ENCODE peak calls at places on chromosomes 2 and 18, in five cellular contexts. One of them, this sample, is unnamed.

GRCh38 chr2:196823750-196824149 is 14.6 kb upstream of the C2orf66 start:
- DNase-seq in H9: no peak
- DNase-seq in neuronal stem cell: no peak
- DNase-seq in mesenchymal stem cell: peak; percentile 83
- DNase-seq in IMR-90: peak; percentile 86
- DNase-seq in this sample: peak; percentile 61

GRCh38 chr2:59149271-59149670 is 908.1 kb upstream of the FANCL start:
- DNase-seq in neuronal stem cell: no peak
- DNase-seq in IMR-90: no peak
- DNase-seq in H9: no peak
- DNase-seq in mesenchymal stem cell: no peak
- DNase-seq in this sample: no peak

GRCh38 chr2:112866128-112866835 is 29.7 kb upstream of the IL1B start:
- DNase-seq in IMR-90: no peak
- DNase-seq in neuronal stem cell: no peak
- DNase-seq in H9: no peak
- DNase-seq in mesenchymal stem cell: no peak
- DNase-seq in this sample: no peak

GRCh38 chr2:10230499-10230898 is 72.2 kb upstream of the HPCAL1 start:
- DNase-seq in mesenchymal stem cell: no peak
- DNase-seq in H9: no peak
- DNase-seq in IMR-90: no peak
- DNase-seq in neuronal stem cell: no peak
- DNase-seq in this sample: no peak

GRCh38 chr2:234171666-234172065 is 121.2 kb downstream of the SPP2 start:
- DNase-seq in mesenchymal stem cell: no peak
- DNase-seq in neuronal stem cell: no peak
- DNase-seq in H9: no peak
- DNase-seq in IMR-90: no peak
- DNase-seq in this sample: no peak

GRCh38 chr2:46540496-46541342 is 61.4 kb downstream of the TMEM247 start:
- DNase-seq in IMR-90: peak; percentile 86
- DNase-seq in mesenchymal stem cell: peak; percentile 89
- DNase-seq in neuronal stem cell: no peak
- DNase-seq in H9: no peak
- DNase-seq in this sample: no peak

GRCh38 chr2:19682493-19682892 is 219.3 kb downstream of the TTC32 start:
- DNase-seq in neuronal stem cell: no peak
- DNase-seq in IMR-90: peak; percentile 31
- DNase-seq in mesenchymal stem cell: no peak
- DNase-seq in H9: no peak
- DNase-seq in this sample: no peak

GRCh38 chr2:127100261-127101047 is 6.5 kb downstream of the BIN1 start:
- DNase-seq in IMR-90: peak; percentile 19
- DNase-seq in mesenchymal stem cell: no peak
- DNase-seq in H9: no peak
- DNase-seq in neuronal stem cell: no peak
- DNase-seq in this sample: peak; percentile 73

GRCh38 chr2:47300081-47300480 is 102.9 kb upstream of the MSH2 start:
- DNase-seq in H9: no peak
- DNase-seq in IMR-90: no peak
- DNase-seq in neuronal stem cell: no peak
- DNase-seq in mesenchymal stem cell: peak; percentile 41
- DNase-seq in this sample: no peak

GRCh38 chr2:232876071-232876977 is 6.3 kb downstream of the SNORC start:
- DNase-seq in neuronal stem cell: peak; percentile 24
- DNase-seq in IMR-90: no peak
- DNase-seq in H9: no peak
- DNase-seq in mesenchymal stem cell: no peak
- DNase-seq in this sample: peak; percentile 21

GRCh38 chr2:229642371-229642770 is 72.0 kb downstream of the DNER start:
- DNase-seq in neuronal stem cell: no peak
- DNase-seq in IMR-90: no peak
- DNase-seq in H9: no peak
- DNase-seq in mesenchymal stem cell: no peak
- DNase-seq in this sample: peak; percentile 13

GRCh38 chr18:77807650-77808049 is 558.0 kb downstream of the GALR1 start:
- DNase-seq in H9: no peak
- DNase-seq in IMR-90: no peak
- DNase-seq in neuronal stem cell: no peak
- DNase-seq in mesenchymal stem cell: no peak
- DNase-seq in this sample: no peak

GRCh38 chr2:86078801-86079545 is 26.7 kb downstream of the POLR1A start:
- DNase-seq in mesenchymal stem cell: peak; percentile 75
- DNase-seq in H9: no peak
- DNase-seq in neuronal stem cell: no peak
- DNase-seq in IMR-90: peak; percentile 47
- DNase-seq in this sample: no peak

GRCh38 chr18:52903858-52904257 is 563.9 kb downstream of the DCC start:
- DNase-seq in IMR-90: no peak
- DNase-seq in neuronal stem cell: peak; percentile 45
- DNase-seq in H9: peak; percentile 43
- DNase-seq in mesenchymal stem cell: no peak
- DNase-seq in this sample: peak; percentile 39

GRCh38 chr2:197176457-197176964 is 134.1 kb downstream of the ANKRD44 start:
- DNase-seq in mesenchymal stem cell: no peak
- DNase-seq in H9: no peak
- DNase-seq in IMR-90: no peak
- DNase-seq in neuronal stem cell: no peak
- DNase-seq in this sample: no peak

GRCh38 chr2:180979086-180979934 is 1.1 kb upstream of the UBE2E3 start:
- DNase-seq in mesenchymal stem cell: peak; percentile 79
- DNase-seq in H9: no peak
- DNase-seq in IMR-90: peak; percentile 76
- DNase-seq in neuronal stem cell: peak; percentile 21
- DNase-seq in this sample: peak; percentile 51

GRCh38 chr2:215847718-215848117 is 165.6 kb downstream of the MREG start:
- DNase-seq in mesenchymal stem cell: peak; percentile 90
- DNase-seq in neuronal stem cell: no peak
- DNase-seq in H9: no peak
- DNase-seq in IMR-90: peak; percentile 21
- DNase-seq in this sample: no peak

GRCh38 chr2:202423139-202423538 is 47.0 kb downstream of the BMPR2 start:
- DNase-seq in neuronal stem cell: no peak
- DNase-seq in mesenchymal stem cell: no peak
- DNase-seq in IMR-90: no peak
- DNase-seq in H9: no peak
- DNase-seq in this sample: no peak

GRCh38 chr18:48787523-48788151 is 163.1 kb downstream of the SMAD7 start:
- DNase-seq in neuronal stem cell: no peak
- DNase-seq in H9: no peak
- DNase-seq in IMR-90: peak; percentile 23
- DNase-seq in mesenchymal stem cell: peak; percentile 45
- DNase-seq in this sample: peak; percentile 53

GRCh38 chr2:63716146-63716545 is 125.5 kb upstream of the UGP2 start:
- DNase-seq in neuronal stem cell: no peak
- DNase-seq in mesenchymal stem cell: no peak
- DNase-seq in IMR-90: no peak
- DNase-seq in H9: no peak
- DNase-seq in this sample: no peak

DNA sequence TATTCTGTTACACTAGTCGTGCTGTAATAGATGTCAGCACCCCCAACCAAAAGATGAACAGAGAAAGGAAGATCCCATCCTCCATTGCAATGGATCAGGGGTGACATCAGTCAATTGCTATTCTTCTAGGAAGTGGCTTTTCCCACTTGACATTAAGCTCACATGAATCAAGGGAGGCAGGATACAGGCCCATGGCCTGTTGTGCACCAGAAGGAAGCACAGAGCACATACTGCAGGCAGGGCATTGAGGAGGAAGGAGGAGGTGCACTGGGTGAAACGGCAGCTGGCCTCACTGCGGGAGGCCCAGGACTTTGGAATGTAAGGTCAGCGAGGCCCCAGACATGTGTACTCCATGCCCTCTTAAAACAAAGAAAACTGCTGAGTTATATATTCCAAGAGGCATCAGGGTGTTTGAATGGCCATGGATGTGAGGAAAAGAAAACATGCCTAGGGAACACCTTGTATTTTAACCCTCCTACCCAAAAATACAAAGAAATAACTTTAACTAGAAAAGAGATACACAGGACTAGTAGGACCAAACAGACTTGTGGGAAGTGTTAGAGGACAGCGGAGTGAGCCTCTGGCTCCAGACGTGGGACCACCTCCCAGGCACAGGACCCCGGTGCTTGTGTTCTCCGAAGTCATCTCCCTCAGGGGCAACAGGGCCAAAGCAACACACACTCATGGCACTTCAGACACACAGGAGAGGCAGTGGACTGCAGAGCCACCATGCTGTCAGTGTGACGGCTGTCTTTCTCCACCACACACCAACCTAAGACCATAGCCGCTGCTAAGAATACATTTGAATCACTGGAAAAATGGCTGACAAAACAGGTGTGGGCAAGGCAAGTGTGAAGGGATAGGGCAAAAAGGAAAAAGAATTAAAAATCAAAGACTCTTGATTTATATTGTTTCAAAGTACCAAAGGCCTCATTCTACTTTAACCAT is 51.4 kb upstream of the RIOK3 start:
- DNase-seq in mesenchymal stem cell: peak; percentile 88
- DNase-seq in neuronal stem cell: peak; percentile 59
- DNase-seq in H9: peak; percentile 67
- DNase-seq in IMR-90: peak; percentile 73
- DNase-seq in this sample: no peak
- H4K91ac ChIP-seq in mesenchymal stem cell: peak overlapping the region; percentile 100
- H4K91ac ChIP-seq in neuronal stem cell: peak overlapping the region; percentile 68
- H4K91ac ChIP-seq in H9: no peak overlapping the region
- H4K91ac ChIP-seq in IMR-90: peak overlapping the region; percentile 89
- H4K91ac ChIP-seq in this sample: peak overlapping the region; percentile 97

GRCh38 chr2:42493885-42494433 is at the start of gene KCNG3:
- DNase-seq in IMR-90: peak; percentile 12
- DNase-seq in neuronal stem cell: peak; percentile 70
- DNase-seq in mesenchymal stem cell: peak; percentile 43
- DNase-seq in H9: peak; percentile 79
- DNase-seq in this sample: peak; percentile 37
- H4K91ac ChIP-seq in IMR-90: no peak within 1 kb of the TSS
- H4K91ac ChIP-seq in neuronal stem cell: no peak within 1 kb of the TSS
- H4K91ac ChIP-seq in mesenchymal stem cell: no peak within 1 kb of the TSS
- H4K91ac ChIP-seq in H9: no peak within 1 kb of the TSS
- H4K91ac ChIP-seq in this sample: no peak within 1 kb of the TSS

GRCh38 chr2:16181062-16181740 is 240.9 kb downstream of the MYCN start:
- DNase-seq in IMR-90: no peak
- DNase-seq in neuronal stem cell: no peak
- DNase-seq in H9: no peak
- DNase-seq in mesenchymal stem cell: no peak
- DNase-seq in this sample: no peak

GRCh38 chr2:16178551-16179130 is 238.3 kb downstream of the MYCN start:
- DNase-seq in H9: no peak
- DNase-seq in mesenchymal stem cell: no peak
- DNase-seq in IMR-90: no peak
- DNase-seq in neuronal stem cell: no peak
- DNase-seq in this sample: no peak

GRCh38 chr2:16180631-16181030 is 240.3 kb downstream of the MYCN start:
- DNase-seq in IMR-90: no peak
- DNase-seq in mesenchymal stem cell: no peak
- DNase-seq in neuronal stem cell: no peak
- DNase-seq in H9: no peak
- DNase-seq in this sample: no peak

GRCh38 chr2:16181741-16182090 is 241.4 kb downstream of the MYCN start:
- DNase-seq in mesenchymal stem cell: no peak
- DNase-seq in neuronal stem cell: no peak
- DNase-seq in IMR-90: no peak
- DNase-seq in H9: no peak
- DNase-seq in this sample: no peak

DNA sequence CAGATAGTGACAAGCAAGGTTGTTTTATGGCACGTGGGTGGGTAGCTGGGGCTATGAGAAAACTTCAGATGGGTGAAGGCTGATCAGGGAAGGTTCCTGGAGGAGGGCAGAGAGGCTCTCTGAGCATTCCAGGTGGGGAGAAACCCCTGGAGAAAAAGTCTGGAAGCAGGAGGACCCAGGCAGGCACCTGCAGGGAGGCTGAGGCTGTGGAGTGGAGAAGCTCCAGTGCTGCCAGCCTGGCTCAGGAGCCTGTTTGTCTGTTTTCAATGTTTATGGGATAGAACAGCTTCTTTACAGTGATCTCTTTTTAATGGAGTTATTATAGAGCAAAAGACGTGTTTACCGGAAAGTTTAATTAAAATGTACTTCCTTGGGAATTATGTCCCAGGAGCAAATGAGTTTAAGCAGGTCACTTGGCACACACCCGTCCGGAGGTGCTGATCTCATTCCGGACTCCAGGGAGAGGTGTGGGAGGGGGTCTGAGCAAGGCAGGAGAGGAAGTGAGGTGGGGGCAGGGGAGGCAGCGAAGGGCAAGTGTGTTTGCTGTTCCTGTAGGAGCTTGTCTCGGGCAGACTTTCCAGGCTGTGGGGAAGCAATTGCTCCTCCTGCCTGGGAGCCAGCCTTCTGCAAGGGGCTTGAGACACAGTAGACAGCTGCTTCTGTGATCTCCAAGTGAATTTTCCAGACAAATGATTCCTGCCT is 239.5 kb downstream of the MYCN start:
- DNase-seq in H9: peak; percentile 69
- DNase-seq in IMR-90: no peak
- DNase-seq in mesenchymal stem cell: no peak
- DNase-seq in neuronal stem cell: no peak
- DNase-seq in this sample: no peak
- H4K91ac ChIP-seq in H9: no peak overlapping the region
- H4K91ac ChIP-seq in IMR-90: no peak overlapping the region
- H4K91ac ChIP-seq in mesenchymal stem cell: no peak overlapping the region
- H4K91ac ChIP-seq in neuronal stem cell: no peak overlapping the region
- H4K91ac ChIP-seq in this sample: no peak overlapping the region

GRCh38 chr2:96099861-96100798 is 16.2 kb downstream of the ADRA2B start:
- DNase-seq in H9: peak; percentile 31
- DNase-seq in mesenchymal stem cell: no peak
- DNase-seq in neuronal stem cell: no peak
- DNase-seq in IMR-90: no peak
- DNase-seq in this sample: no peak
- H4K91ac ChIP-seq in H9: no peak overlapping the region
- H4K91ac ChIP-seq in mesenchymal stem cell: no peak overlapping the region
- H4K91ac ChIP-seq in neuronal stem cell: no peak overlapping the region
- H4K91ac ChIP-seq in IMR-90: no peak overlapping the region
- H4K91ac ChIP-seq in this sample: no peak overlapping the region

DNA sequence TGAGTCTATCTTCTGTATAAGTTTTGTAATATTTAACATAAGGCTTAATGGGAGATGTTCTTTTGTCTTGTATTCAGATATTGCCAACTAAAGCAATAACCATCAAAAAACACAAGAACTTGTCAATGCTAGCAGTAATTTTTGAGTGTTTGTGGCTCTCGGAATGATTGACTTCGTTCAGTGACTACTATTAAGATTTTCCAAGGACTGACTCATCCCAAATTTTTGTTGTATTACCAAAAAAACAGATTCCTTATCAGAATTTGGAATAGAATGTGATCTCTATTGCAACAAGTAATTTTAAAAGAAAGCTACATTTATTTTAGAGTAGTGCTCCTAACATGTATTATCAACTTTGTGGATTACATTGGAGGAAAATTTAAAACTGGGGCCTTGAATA is 8.1 kb downstream of the NABP1 start:
- DNase-seq in mesenchymal stem cell: no peak
- DNase-seq in H9: no peak
- DNase-seq in IMR-90: no peak
- DNase-seq in neuronal stem cell: no peak
- DNase-seq in this sample: no peak
- H4K91ac ChIP-seq in mesenchymal stem cell: no peak overlapping the region
- H4K91ac ChIP-seq in H9: no peak overlapping the region
- H4K91ac ChIP-seq in IMR-90: no peak overlapping the region
- H4K91ac ChIP-seq in neuronal stem cell: no peak overlapping the region
- H4K91ac ChIP-seq in this sample: no peak overlapping the region

This sample was measured in trophoblast cell.